ENCODE peak calls at places on chromosomes 3 and 15, in six cellular contexts. Z, U, P, K, R and B are unnamed samples.

GRCh38 chr3:177367783-177368182 is 170.5 kb upstream of the TBL1XR1 start:
- DNase-seq in Z (no peak), U (no peak), P (no peak), K (no peak), R (no peak), B (no peak)

GRCh38 chr15:91196768-91197167 is 96.7 kb downstream of the SV2B start:
- DNase-seq in Z (no peak), U (no peak), P (no peak), K (no peak), R (no peak), B (no peak)

GRCh38 chr15:42171122-42171521 is 14.7 kb upstream of the PLA2G4F start:
- DNase-seq in Z (no peak), U (no peak), P (no peak), K (no peak), R (no peak), B (no peak)

GRCh38 chr3:115790759-115791158 is 167.4 kb downstream of the GAP43 start:
- DNase-seq in Z (peak), U (peak), P (peak), K (no peak), R (no peak), B (peak)

GRCh38 chr3:39962566-39962965 is 153.2 kb downstream of the MYRIP start:
- DNase-seq in Z (no peak), U (no peak), P (no peak), K (no peak), R (no peak), B (no peak)

GRCh38 chr15:69380726-69381105 is 33.4 kb upstream of the KIF23 start:
- DNase-seq in Z (no peak), U (no peak), P (no peak), K (no peak), R (no peak), B (no peak)

GRCh38 chr15:70936326-70936725 is 43.7 kb downstream of the LRRC49 start:
- DNase-seq in Z (peak), U (no peak), P (no peak), K (no peak), R (no peak), B (no peak)

GRCh38 chr3:134594236-134594825 is 56.5 kb downstream of the KY start:
- DNase-seq in Z (peak), U (no peak), P (no peak), K (no peak), R (no peak), B (no peak)

GRCh38 chr3:188205992-188206416 is 52.0 kb downstream of the LPP start:
- DNase-seq in Z (no peak), U (no peak), P (no peak), K (no peak), R (peak), B (no peak)

GRCh38 chr3:54538346-54538745 is 389.5 kb downstream of the LRTM1 start:
- DNase-seq in Z (no peak), U (no peak), P (peak), K (no peak), R (peak), B (no peak)

GRCh38 chr3:3553236-3553635 is 246.0 kb upstream of the LRRN1 start:
- DNase-seq in Z (no peak), U (no peak), P (no peak), K (no peak), R (no peak), B (no peak)

GRCh38 chr3:1943395-1944118 is 155.1 kb upstream of the CNTN4 start:
- DNase-seq in Z (no peak), U (no peak), P (no peak), K (no peak), R (no peak), B (no peak)

GRCh38 chr15:49506341-49506740 is 83.3 kb downstream of the FGF7 start:
- DNase-seq in Z (no peak), U (no peak), P (peak), K (no peak), R (no peak), B (no peak)

GRCh38 chr3:184346480-184346879 is 9.1 kb downstream of the FAM131A start:
- DNase-seq in Z (no peak), U (no peak), P (no peak), K (no peak), R (no peak), B (no peak)

GRCh38 chr15:70829366-70830166 is 24.4 kb downstream of the LARP6 start:
- DNase-seq in Z (no peak), U (no peak), P (no peak), K (no peak), R (no peak), B (no peak)

GRCh38 chr15:100167884-100168375 is 173.8 kb downstream of the ADAMTS17 start:
- DNase-seq in Z (no peak), U (no peak), P (no peak), K (no peak), R (no peak), B (no peak)

GRCh38 chr3:49813497-49814174 is at the start of gene UBA7:
- DNase-seq in Z (peak), U (peak), P (peak), K (no peak), R (no peak), B (no peak)

GRCh38 chr3:189981668-189982067 is 139.0 kb downstream of the P3H2 start:
- DNase-seq in Z (peak), U (peak), P (peak), K (no peak), R (no peak), B (peak)

GRCh38 chr15:63601727-63602185 is 4.6 kb downstream of the FBXL22 start:
- DNase-seq in Z (no peak), U (no peak), P (no peak), K (no peak), R (peak), B (peak)

GRCh38 chr3:97612632-97613031 is 151.9 kb upstream of the ARL6 start:
- DNase-seq in Z (no peak), U (no peak), P (no peak), K (no peak), R (no peak), B (no peak)

GRCh38 chr3:106842151-106842550 is 535.1 kb upstream of the CCDC54 start:
- DNase-seq in Z (no peak), U (no peak), P (no peak), K (no peak), R (no peak), B (no peak)

GRCh38 chr15:50753463-50753862 is 12.0 kb downstream of the SPPL2A start:
- DNase-seq in Z (peak), U (no peak), P (no peak), K (no peak), R (no peak), B (no peak)

GRCh38 chr15:98774756-98775497 is 126.6 kb downstream of the IGF1R start:
- DNase-seq in Z (no peak), U (no peak), P (peak), K (no peak), R (no peak), B (no peak)

GRCh38 chr3:195895900-195896360 is 12.4 kb downstream of the TNK2 start:
- DNase-seq in Z (peak), U (peak), P (peak), K (no peak), R (peak), B (peak)

GRCh38 chr15:99477745-99478525 is 87.8 kb upstream of the MEF2A start:
- DNase-seq in Z (no peak), U (no peak), P (no peak), K (no peak), R (no peak), B (no peak)

GRCh38 chr3:177931346-177931745 is 604.9 kb upstream of the KCNMB2 start:
- DNase-seq in Z (no peak), U (peak), P (no peak), K (no peak), R (no peak), B (no peak)

GRCh38 chr3:177478170-177478859 is 281.0 kb upstream of the TBL1XR1 start:
- DNase-seq in Z (peak), U (peak), P (peak), K (no peak), R (no peak), B (peak)

GRCh38 chr15:76930831-76931396 is 635 bp upstream of the RCN2 start:
- DNase-seq in Z (peak), U (no peak), P (no peak), K (no peak), R (no peak), B (no peak)

GRCh38 chr3:53661480-53661879 is 167.1 kb downstream of the CACNA1D start:
- DNase-seq in Z (no peak), U (no peak), P (no peak), K (no peak), R (no peak), B (no peak)

GRCh38 chr15:95972136-95972553 is 358.4 kb upstream of the NR2F2 start:
- DNase-seq in Z (peak), U (no peak), P (peak), K (no peak), R (no peak), B (no peak)

GRCh38 chr3:169147246-169148008 is 516.1 kb downstream of the MECOM start:
- DNase-seq in Z (peak), U (peak), P (peak), K (no peak), R (peak), B (peak)

GRCh38 chr15:60548101-60548500 is 69.2 kb upstream of the ICE2 start:
- DNase-seq in Z (no peak), U (no peak), P (no peak), K (peak), R (no peak), B (no peak)

GRCh38 chr15:75733761-75734651 is 21.4 kb upstream of the CSPG4 start:
- DNase-seq in Z (no peak), U (no peak), P (no peak), K (no peak), R (no peak), B (no peak)

GRCh38 chr3:180382781-180383180 is 219.2 kb upstream of the TTC14 start:
- DNase-seq in Z (no peak), U (no peak), P (no peak), K (no peak), R (peak), B (no peak)
- TF ChIP-seq EZH2 in Z (no peak), U (no peak), P (no peak), K (no peak), R (no peak), B (no peak)

DNA sequence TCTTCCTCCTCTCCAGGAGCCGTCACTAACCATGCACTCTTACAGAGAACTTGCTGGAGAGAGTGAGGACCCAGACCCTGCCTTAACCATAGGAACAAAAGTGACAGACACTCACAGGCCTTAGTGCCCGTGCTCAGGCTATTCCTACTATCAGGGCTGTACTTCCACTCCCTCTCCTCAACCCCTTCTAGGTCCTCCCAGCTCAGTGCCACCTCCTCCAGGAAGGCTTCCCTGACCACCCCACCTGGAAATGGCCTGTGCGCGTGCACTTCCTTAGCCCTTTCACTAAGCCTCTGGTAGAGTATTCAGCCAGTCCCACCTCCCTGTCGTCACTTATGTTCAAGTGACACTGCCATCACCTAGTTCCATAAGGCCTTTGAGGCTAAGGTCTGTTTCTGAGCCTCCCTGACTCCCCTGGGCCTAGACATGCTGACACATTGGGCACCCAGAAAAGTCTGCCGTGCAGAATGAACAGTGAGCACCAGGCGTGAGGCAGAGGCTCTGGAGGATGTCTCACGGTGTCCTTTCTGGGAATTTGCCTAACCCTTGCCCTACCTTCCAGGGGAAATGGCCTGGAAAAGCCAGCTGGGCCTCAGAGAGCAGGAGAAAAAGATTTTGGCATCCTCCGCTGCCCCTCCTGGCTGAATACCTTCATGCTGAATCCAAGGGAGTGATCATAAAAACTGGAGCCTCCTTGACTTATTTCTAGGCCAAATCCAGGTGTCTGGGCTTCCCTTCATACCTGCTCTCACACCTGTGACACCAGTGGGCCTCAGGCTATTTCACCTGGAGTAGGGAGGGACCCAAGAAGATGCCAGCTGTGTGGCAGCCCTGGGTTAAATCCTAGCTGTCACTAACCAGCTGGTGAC is 108.5 kb upstream of the SMAD3 start:
- DNase-seq in Z (no peak), U (peak), P (peak), K (no peak), R (no peak), B (no peak)
- TF ChIP-seq EZH2 in Z (no peak), U (no peak), P (no peak), K (no peak), R (no peak), B (no peak)

DNA sequence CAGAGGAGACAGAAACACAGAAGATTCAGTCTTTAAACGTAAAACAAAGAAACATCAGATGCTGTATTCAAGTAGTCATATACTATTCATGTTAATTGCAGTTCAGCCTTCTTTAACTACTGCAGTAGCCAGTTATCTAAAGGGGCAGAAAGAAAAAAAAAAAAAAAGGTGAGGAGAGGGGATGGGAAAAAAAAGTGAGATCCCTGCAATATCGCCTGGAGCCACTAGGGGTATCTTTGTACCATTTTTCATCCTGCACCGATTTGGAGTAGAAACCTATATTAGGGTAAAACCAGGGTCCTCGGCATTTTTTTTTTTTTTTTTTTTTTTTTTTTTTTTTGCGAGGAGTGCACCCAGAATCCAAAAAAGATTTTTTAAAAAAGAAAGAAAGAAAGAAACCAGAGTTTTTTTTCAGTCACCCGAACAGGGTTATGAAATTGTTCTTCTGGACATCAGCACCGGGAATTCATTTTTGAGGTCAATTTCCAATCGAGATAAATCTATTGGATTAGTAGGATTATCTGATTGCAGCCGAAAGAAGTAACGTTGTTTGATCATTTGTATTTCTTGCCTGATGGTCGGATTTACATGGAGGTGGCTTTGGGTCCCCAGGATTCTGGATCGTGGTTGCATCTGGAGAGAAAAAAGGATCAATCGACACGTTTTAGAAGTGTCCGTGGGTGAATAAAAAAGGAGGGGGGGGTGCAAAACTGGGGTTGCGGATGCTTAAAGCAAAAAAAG is 186.7 kb downstream of the NLGN1 start:
- DNase-seq in Z (peak), U (peak), P (no peak), K (no peak), R (peak), B (no peak)
- TF ChIP-seq EZH2 in Z (no peak), U (no peak), P (no peak), K (peak), R (no peak), B (no peak)

DNA sequence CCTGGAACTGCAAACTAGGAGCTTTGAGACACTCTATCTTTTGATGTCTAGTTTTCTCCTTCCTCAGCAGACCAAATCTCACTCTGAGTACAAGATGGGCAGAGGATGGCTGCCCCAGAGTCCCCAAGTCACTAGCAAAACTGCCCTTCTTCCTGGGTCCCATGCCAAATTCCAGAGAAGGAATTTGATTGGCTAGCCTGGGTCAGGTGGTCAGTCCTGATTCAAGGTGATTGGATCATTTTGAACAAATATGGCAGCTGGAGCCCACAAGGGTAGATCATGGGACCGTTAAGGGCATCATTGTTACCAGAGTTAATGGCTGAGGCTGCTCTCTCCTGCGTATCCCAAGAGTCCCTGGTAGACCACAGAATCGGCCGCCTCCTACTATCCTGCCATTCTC is 21.7 kb downstream of the SLC6A1 start:
- DNase-seq in Z (no peak), U (no peak), P (no peak), K (no peak), R (no peak), B (no peak)
- TF ChIP-seq EZH2 in Z (no peak), U (no peak), P (no peak), K (no peak), R (no peak), B (no peak)

GRCh38 chr15:40932146-40932545 is 3.0 kb downstream of the DLL4 start:
- DNase-seq in Z (no peak), U (no peak), P (no peak), K (no peak), R (no peak), B (no peak)

GRCh38 chr15:40929730-40930429 is 740 bp downstream of the DLL4 start:
- DNase-seq in Z (peak), U (peak), P (peak), K (no peak), R (peak), B (no peak)

GRCh38 chr15:40931300-40932142 is 2.4 kb downstream of the DLL4 start:
- DNase-seq in Z (no peak), U (no peak), P (no peak), K (no peak), R (no peak), B (no peak)

GRCh38 chr15:40928975-40929729 is at the start of gene DLL4:
- DNase-seq in Z (peak), U (peak), P (peak), K (no peak), R (peak), B (peak)

DNA sequence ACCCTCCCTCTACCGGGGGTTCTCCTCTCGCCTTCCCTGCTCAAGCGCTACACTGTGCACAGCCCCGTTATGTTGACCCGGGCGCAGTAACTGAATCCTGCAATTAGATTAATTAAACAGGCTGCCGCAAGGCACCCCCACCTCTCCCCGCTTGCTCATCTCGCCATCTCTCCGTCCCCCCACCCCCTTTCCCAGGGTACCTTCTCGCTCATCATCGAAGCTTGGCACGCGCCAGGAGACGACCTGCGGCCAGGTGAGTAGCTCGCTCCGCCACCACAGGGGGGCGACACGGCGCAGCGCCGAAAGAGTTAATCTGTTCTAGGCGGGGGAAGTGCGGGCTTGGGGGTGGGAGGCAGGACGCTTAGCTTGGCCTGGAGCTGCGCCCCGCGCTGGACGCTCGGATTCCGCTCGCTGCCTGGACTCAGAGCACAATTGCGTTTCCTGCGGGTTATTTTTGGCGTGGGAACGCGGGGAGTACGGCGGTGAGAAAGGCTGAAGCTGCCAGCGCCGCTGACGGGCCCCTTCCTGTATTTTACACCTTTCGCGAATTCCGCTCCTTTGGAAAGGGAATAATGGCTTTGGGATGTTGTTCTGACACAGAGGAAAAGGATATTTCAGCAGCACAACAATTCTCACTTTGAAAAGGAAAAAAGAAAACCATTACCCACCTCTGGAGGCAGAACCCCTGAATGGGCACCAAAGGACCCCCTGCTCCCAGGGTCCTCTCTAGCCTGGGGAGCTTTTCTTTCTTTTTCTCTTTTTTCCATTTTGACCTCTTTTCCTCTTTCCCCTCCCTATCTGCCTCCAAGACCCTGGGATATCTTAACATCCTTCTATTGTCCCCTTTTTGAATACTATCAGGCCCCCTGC is 1.5 kb downstream of the DLL4 start:
- DNase-seq in Z (no peak), U (peak), P (peak), K (no peak), R (peak), B (no peak)
- TF ChIP-seq EZH2 in Z (no peak), U (no peak), P (no peak), K (no peak), R (no peak), B (no peak)

GRCh38 chr3:58012302-58012701 is 4.1 kb downstream of the FLNB start:
- DNase-seq in Z (no peak), U (no peak), P (no peak), K (peak), R (no peak), B (no peak)
- TF ChIP-seq EZH2 in Z (no peak), U (no peak), P (no peak), K (no peak), R (no peak), B (no peak)

GRCh38 chr3:123449092-123449985 is 449 bp upstream of the ADCY5 start:
- DNase-seq in Z (peak), U (no peak), P (peak), K (no peak), R (peak), B (no peak)
- TF ChIP-seq EZH2 in Z (peak), U (peak), P (no peak), K (no peak), R (no peak), B (no peak)